ENCODE peak calls at places on chromosomes 12 and 14, in seven cellular contexts. B, P, G, A, Y, F and J are unnamed samples.

GRCh38 chr14:103480595-103480994 is 42.0 kb downstream of the CKB start:
- DNase-seq in B (no peak), P (no peak), G (no peak), A (no peak), Y (no peak), F (no peak), J (no peak)

GRCh38 chr12:108516511-108517275 is 1.6 kb downstream of the FICD start:
- DNase-seq in B (no peak), P (no peak), G (no peak), A (no peak), Y (no peak), F (no peak), J (no peak)

GRCh38 chr12:30806989-30807694 is 52.4 kb upstream of the CAPRIN2 start:
- DNase-seq in B (no peak), P (no peak), G (no peak), A (no peak), Y (no peak), F (peak), J (no peak)

GRCh38 chr12:55072093-55072492 is 52.3 kb downstream of the NEUROD4 start:
- DNase-seq in B (no peak), P (peak), G (no peak), A (peak), Y (no peak), F (peak), J (no peak)

GRCh38 chr14:74549588-74549987 is 56.0 kb downstream of the ISCA2 start:
- DNase-seq in B (no peak), P (no peak), G (no peak), A (no peak), Y (no peak), F (no peak), J (no peak)

GRCh38 chr12:75000120-75000519 is 209.5 kb downstream of the KCNC2 start:
- DNase-seq in B (no peak), P (no peak), G (no peak), A (no peak), Y (no peak), F (no peak), J (no peak)

GRCh38 chr14:106419432-106419831 is 893.0 kb downstream of the TMEM121 start:
- DNase-seq in B (no peak), P (no peak), G (no peak), A (no peak), Y (no peak), F (no peak), J (no peak)

GRCh38 chr14:50025776-50026175 is 90.6 kb downstream of the VCPKMT start:
- DNase-seq in B (no peak), P (no peak), G (peak), A (no peak), Y (no peak), F (no peak), J (no peak)

GRCh38 chr14:39015964-39016577 is 87.0 kb downstream of the SEC23A start:
- DNase-seq in B (no peak), P (no peak), G (no peak), A (no peak), Y (no peak), F (no peak), J (no peak)

GRCh38 chr12:52005903-52006703 is 643 bp upstream of the TAMALIN start:
- DNase-seq in B (no peak), P (peak), G (no peak), A (peak), Y (peak), F (no peak), J (peak)

GRCh38 chr12:57522887-57523705 is 472 bp downstream of the MBD6 start:
- DNase-seq in B (peak), P (peak), G (no peak), A (peak), Y (peak), F (peak), J (peak)

GRCh38 chr14:105885561-105886320 is 359.4 kb downstream of the TMEM121 start:
- DNase-seq in B (peak), P (peak), G (no peak), A (peak), Y (peak), F (no peak), J (no peak)

GRCh38 chr14:44564908-44565307 is 57.8 kb upstream of the FSCB start:
- DNase-seq in B (no peak), P (no peak), G (no peak), A (no peak), Y (no peak), F (no peak), J (no peak)

GRCh38 chr12:68608191-68608590 is 2.5 kb upstream of the RAP1B start:
- DNase-seq in B (no peak), P (no peak), G (no peak), A (no peak), Y (no peak), F (no peak), J (no peak)

DNA sequence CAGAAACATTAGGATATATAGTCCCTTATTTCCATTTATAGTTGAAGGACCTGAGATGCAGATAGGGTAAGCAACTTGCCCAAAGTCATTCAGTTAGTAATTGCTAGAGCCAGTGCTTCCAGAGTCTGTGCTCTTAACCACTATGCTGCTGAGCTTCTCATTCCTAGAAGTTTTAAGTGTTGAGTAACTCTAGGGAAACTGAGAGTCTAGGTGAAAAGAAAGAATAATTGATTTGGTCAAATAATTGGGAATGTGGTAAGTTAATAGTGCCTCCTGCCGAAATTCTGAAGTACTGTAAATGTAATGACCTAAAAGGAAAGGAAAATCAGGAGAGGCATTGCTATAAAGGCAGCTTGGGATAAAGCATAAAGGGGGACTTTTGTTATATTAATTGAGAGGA is 14.1 kb downstream of the PYROXD1 start:
- DNase-seq in B (no peak), P (no peak), G (no peak), A (no peak), Y (no peak), F (no peak), J (no peak)
- TF ChIP-seq CTCF in B (no peak), P (no peak), G (no peak), A (no peak), Y (no peak), F (no peak), J (peak)

GRCh38 chr12:122121341-122122192 is 43.0 kb downstream of the MLXIP start:
- DNase-seq in B (no peak), P (peak), G (no peak), A (peak), Y (no peak), F (no peak), J (no peak)

GRCh38 chr12:122117979-122118378 is 39.4 kb downstream of the MLXIP start:
- DNase-seq in B (no peak), P (peak), G (no peak), A (no peak), Y (no peak), F (no peak), J (no peak)

GRCh38 chr12:122111070-122111750 is 32.7 kb downstream of the MLXIP start:
- DNase-seq in B (no peak), P (peak), G (no peak), A (no peak), Y (no peak), F (no peak), J (no peak)

DNA sequence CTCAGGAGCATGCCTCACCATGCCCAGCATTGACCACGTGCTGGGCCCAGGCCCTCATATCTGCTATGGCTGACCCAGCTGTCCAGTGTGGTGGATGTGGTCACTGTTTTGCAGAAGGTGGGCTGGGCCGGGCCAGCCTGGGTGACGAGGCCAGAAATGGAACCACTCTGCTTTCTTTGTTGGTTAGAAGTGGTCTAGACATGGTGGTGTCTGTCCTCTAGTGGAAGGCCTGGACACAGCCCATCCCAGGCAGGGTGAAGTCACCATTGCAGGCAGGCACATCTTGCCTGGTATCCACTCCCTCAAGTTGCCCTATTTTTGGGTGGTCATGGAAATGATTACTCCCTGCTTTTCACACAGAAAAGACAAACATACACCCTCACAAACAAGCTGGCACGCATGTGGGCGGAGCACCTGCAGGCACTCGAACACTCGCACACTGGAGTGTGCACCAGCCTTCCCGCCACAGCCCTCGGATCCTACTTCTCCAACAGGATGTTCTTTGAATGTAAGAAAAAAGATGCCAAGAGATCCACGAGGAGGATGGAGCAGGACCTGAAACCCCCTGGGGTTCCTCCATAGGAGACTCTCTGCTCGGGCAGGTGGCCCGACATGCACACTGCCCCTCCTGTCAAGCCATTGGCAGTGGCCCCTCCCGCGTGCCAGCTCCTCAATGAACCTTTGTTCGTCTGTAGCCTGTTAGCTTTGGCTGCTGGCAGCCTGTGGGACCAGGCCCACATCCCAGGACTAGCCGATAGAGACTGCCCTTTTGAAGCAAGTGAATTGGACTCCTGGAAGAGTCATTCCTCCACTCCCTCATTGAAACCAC is 38.4 kb downstream of the MLXIP start:
- DNase-seq in B (no peak), P (peak), G (no peak), A (peak), Y (no peak), F (no peak), J (no peak)
- TF ChIP-seq CTCF in B (no peak), P (no peak), G (no peak), A (no peak), Y (no peak), F (no peak), J (no peak)

DNA sequence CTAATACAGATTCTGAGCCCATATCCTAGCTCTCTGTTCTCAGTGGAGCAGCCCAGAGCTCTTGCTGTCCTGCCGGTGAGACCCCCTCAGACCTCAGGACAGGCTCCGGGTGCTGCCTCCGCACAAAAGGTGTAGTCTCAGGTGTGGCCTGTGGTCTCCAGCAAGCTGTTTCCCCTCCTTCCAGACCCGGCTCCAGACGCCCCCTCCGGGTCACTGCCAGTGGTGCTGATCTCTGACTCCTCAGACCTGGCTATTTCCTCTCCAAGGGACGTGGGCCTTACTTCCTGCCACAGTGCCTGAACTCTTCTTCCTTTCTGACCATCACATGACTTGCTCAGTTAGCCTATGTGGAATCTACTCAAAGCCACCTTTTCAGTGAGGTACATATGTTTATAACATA is 337.5 kb downstream of the GLT1D1 start:
- DNase-seq in B (no peak), P (no peak), G (no peak), A (no peak), Y (no peak), F (no peak), J (no peak)
- TF ChIP-seq CTCF in B (no peak), P (no peak), G (no peak), A (no peak), Y (no peak), F (no peak), J (peak)

GRCh38 chr12:2691001-2691339 is 103.8 kb upstream of the FKBP4 start:
- DNase-seq in B (peak), P (peak), G (no peak), A (peak), Y (peak), F (peak), J (peak)
- TF ChIP-seq CTCF in B (no peak), P (no peak), G (peak), A (no peak), Y (no peak), F (no peak), J (peak)